ENCODE peak calls at places on chromosomes 6 and 20, in seven cellular contexts. Y is GM23248; L is heart right ventricle; F is tibial artery; N is cardiac muscle cell; K is effector memory CD4-positive, alpha-beta T cell; Z is aorta. W is an unnamed sample. For H3K27me3, the result is how much of the 10 kb centered on the place peaks cover.

GRCh38 chr20:54284928-54285704 is 77.2 kb downstream of the PFDN4 start:
- DNase-seq in Y (peak), L (no peak), F (no peak), N (no peak), K (no peak), Z (no peak), W (no peak)

GRCh38 chr6:85680388-85680787 is 37.7 kb upstream of the SYNCRIP start:
- DNase-seq in Y (no peak), L (no peak), F (no peak), N (no peak), K (no peak), Z (no peak), W (no peak)

GRCh38 chr6:44053760-44054556 is 73.3 kb downstream of the MRPL14 start:
- DNase-seq in Y (peak), L (no peak), F (no peak), N (peak), K (no peak), Z (no peak), W (peak)

GRCh38 chr6:46217671-46218131 is 46.9 kb upstream of the ENPP5 start:
- DNase-seq in Y (peak), L (no peak), F (peak), N (no peak), K (no peak), Z (no peak), W (no peak)

GRCh38 chr6:53858196-53858595 is 63.4 kb downstream of the LRRC1 start:
- DNase-seq in Y (no peak), L (no peak), F (no peak), N (no peak), K (no peak), Z (no peak), W (no peak)

GRCh38 chr6:130524552-130524951 is 158.7 kb downstream of the TMEM200A start:
- DNase-seq in Y (no peak), L (no peak), F (no peak), N (no peak), K (no peak), Z (no peak), W (peak)

GRCh38 chr20:6966721-6967120 is 199.2 kb downstream of the BMP2 start:
- DNase-seq in Y (peak), L (no peak), F (no peak), N (no peak), K (no peak), Z (no peak), W (no peak)

GRCh38 chr6:135586844-135587243 is 89.3 kb upstream of the AHI1 start:
- DNase-seq in Y (no peak), L (no peak), F (no peak), N (no peak), K (no peak), Z (no peak), W (no peak)

GRCh38 chr6:98498891-98499290 is 335.5 kb upstream of the POU3F2 start:
- DNase-seq in Y (no peak), L (no peak), F (no peak), N (peak), K (no peak), Z (no peak), W (no peak)

GRCh38 chr6:111771629-111772028 is 101.6 kb downstream of the FYN start:
- DNase-seq in Y (no peak), L (no peak), F (no peak), N (no peak), K (no peak), Z (no peak), W (no peak)

GRCh38 chr20:11140359-11140758 is 466.6 kb upstream of the JAG1 start:
- DNase-seq in Y (peak), L (no peak), F (no peak), N (no peak), K (no peak), Z (no peak), W (no peak)

GRCh38 chr20:36969050-36969449 is 17.5 kb upstream of the SAMHD1 start:
- DNase-seq in Y (no peak), L (no peak), F (no peak), N (no peak), K (no peak), Z (no peak), W (no peak)

GRCh38 chr6:37272834-37273566 is 15.1 kb upstream of the TMEM217 start:
- DNase-seq in Y (no peak), L (no peak), F (no peak), N (no peak), K (no peak), Z (no peak), W (no peak)

GRCh38 chr6:158002951-158003853 is 21.5 kb downstream of the SYNJ2 start:
- DNase-seq in Y (peak), L (peak), F (peak), N (no peak), K (no peak), Z (peak), W (no peak)

GRCh38 chr20:25249198-25249931 is 1.5 kb downstream of the PYGB start:
- DNase-seq in Y (peak), L (no peak), F (peak), N (no peak), K (no peak), Z (no peak), W (no peak)

GRCh38 chr6:14802761-14803160 is 443.1 kb upstream of the JARID2 start:
- DNase-seq in Y (no peak), L (no peak), F (no peak), N (no peak), K (no peak), Z (no peak), W (no peak)

GRCh38 chr6:159789377-159790148 is at the start of gene TCP1:
- DNase-seq in Y (peak), L (peak), F (peak), N (peak), K (peak), Z (peak), W (peak)

GRCh38 chr6:86937219-86938079 is at the start of gene HTR1E:
- DNase-seq in Y (peak), L (no peak), F (no peak), N (peak), K (no peak), Z (peak), W (peak)

GRCh38 chr6:98932424-98932823 is 15.3 kb downstream of the FBXL4 start:
- DNase-seq in Y (no peak), L (no peak), F (no peak), N (no peak), K (no peak), Z (no peak), W (no peak)

GRCh38 chr20:57629976-57630525 is 9.8 kb upstream of the ZBP1 start:
- DNase-seq in Y (no peak), L (no peak), F (no peak), N (no peak), K (no peak), Z (no peak), W (no peak)

GRCh38 chr20:25276533-25277050 is 28.7 kb downstream of the PYGB start:
- DNase-seq in Y (no peak), L (no peak), F (peak), N (no peak), K (no peak), Z (peak), W (peak)

GRCh38 chr6:78589426-78589825 is 277.9 kb upstream of the IRAK1BP1 start:
- DNase-seq in Y (peak), L (no peak), F (no peak), N (no peak), K (no peak), Z (no peak), W (no peak)

DNA sequence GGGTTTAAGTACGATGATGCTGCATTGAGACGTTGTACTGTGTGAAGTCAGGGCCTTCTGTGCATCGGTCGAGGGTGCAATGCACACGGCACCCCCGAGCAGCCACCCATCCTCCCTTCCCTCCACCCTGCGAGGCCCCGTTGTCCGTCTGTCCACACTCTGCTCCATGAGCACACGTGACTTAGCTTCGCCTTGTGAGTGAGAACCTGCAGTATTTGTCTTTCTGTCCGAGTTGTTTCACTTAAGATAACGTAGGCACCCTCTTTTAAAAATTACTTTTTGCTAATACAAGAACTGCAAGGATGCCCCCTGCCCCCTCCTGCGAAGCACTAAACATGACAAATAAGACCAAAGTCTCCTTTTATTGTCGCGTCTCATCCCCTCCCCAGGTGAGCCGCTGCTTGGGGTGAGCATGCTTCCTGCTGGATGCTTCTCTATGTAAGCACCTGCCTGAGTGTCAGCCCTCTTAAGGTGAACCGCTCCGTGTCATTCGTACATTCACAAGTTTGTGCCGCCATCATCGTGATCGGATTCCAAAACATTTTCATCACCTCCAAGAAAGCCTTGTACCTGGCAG is 3.6 kb upstream of the RBBP8NL start:
- DNase-seq in Y (no peak), L (no peak), F (no peak), N (no peak), K (no peak), Z (no peak), W (no peak)
- H3K27me3 ChIP-seq in Y (under half), L (under half), F (under half), N (under half), K (under half), Z (under half), W (under half)

GRCh38 chr6:132733288-132733687 is 19.4 kb upstream of the VNN1 start:
- DNase-seq in Y (no peak), L (no peak), F (no peak), N (no peak), K (no peak), Z (no peak), W (no peak)

GRCh38 chr6:132731086-132731485 is 17.2 kb upstream of the VNN1 start:
- DNase-seq in Y (peak), L (no peak), F (no peak), N (no peak), K (no peak), Z (no peak), W (no peak)

GRCh38 chr6:132728616-132729015 is 14.8 kb upstream of the VNN1 start:
- DNase-seq in Y (no peak), L (no peak), F (no peak), N (no peak), K (no peak), Z (no peak), W (peak)

GRCh38 chr6:132733814-132734213 is 20.0 kb upstream of the VNN1 start:
- DNase-seq in Y (no peak), L (no peak), F (no peak), N (no peak), K (no peak), Z (no peak), W (no peak)

GRCh38 chr6:132730560-132730959 is 16.7 kb upstream of the VNN1 start:
- DNase-seq in Y (peak), L (no peak), F (no peak), N (no peak), K (no peak), Z (no peak), W (no peak)
- H3K4me3 ChIP-seq in Y (no peak), L (no peak), F (no peak), N (no peak), K (no peak), Z (no peak), W (no peak)

GRCh38 chr6:137487181-137487910 is 6.8 kb downstream of the OLIG3 start:
- DNase-seq in Y (no peak), L (no peak), F (no peak), N (no peak), K (no peak), Z (no peak), W (peak)
- H3K27me3 ChIP-seq in Y (half or more), L (half or more), F (half or more), N (half or more), K (half or more), Z (under half), W (half or more)

DNA sequence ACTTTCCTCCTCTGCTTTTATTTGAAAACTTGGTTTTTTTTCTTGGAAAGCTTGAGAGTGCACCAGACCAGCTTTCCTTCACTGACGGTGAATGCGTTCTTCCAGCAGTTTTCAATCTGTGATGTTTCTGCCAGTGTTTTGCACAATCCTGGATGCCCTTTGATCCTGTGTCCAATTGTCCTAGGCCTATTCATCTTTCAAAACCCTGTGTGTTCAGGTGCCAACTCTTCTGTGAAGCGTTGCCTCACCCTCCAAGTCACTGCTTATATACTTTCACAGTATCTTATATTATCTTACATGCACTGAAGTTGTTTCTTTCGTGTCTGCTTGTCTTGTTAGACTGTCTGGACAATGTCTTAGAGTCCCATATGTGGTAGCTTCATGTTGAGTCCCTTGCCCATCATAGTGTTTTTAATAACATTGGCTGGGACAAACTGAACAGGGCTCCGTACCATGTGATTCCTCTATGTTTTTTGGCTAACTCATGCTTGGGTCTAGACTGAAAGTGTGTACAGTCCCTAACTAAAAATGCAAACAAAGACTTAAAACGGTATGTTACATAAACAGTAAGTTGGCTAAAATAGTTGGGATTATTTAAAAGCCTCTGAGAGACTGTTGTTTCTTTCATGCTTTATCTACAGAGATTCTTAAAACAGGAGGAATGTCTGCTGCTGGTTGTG is 2.0 kb downstream of the RNF217 start:
- DNase-seq in Y (peak), L (no peak), F (no peak), N (no peak), K (no peak), Z (no peak), W (no peak)
- H3K4me3 ChIP-seq in Y (peak), L (peak), F (peak), N (peak), K (no peak), Z (peak), W (no peak)